ENCODE peak calls at places on chromosomes 12 and 14, in four cellular contexts. E is MM.1S, L is DND-41, X is ovary. F is an unnamed sample.

GRCh38 chr14:102187044-102187443 is 47.3 kb downstream of the WDR20 start:
- DNase-seq in E (no peak), L (no peak), X (no peak), F (no peak)

GRCh38 chr14:74459289-74459946 is 33.4 kb upstream of the SYNDIG1L start:
- DNase-seq in E (no peak), L (peak), X (no peak), F (peak)

GRCh38 chr12:32270818-32271710 is 128.3 kb upstream of the FGD4 start:
- DNase-seq in E (no peak), L (no peak), X (no peak), F (no peak)

GRCh38 chr12:46303039-46303666 is 34.3 kb upstream of the SLC38A1 start:
- DNase-seq in E (peak), L (peak), X (no peak), F (peak)

GRCh38 chr12:102120564-102120873 is 536 bp downstream of the PARPBP start:
- DNase-seq in E (no peak), L (no peak), X (no peak), F (no peak)

GRCh38 chr14:86015916-86016315 is 486.0 kb downstream of the FLRT2 start:
- DNase-seq in E (no peak), L (no peak), X (no peak), F (no peak)

GRCh38 chr12:30914986-30915591 is 11.5 kb upstream of the TSPAN11 start:
- DNase-seq in E (no peak), L (no peak), X (no peak), F (no peak)

GRCh38 chr12:11171953-11172675 is 1.1 kb downstream of the SMIM10L1 start:
- DNase-seq in E (peak), L (no peak), X (no peak), F (no peak)

GRCh38 chr14:64960762-64961276 is 11.3 kb downstream of the RAB15 start:
- DNase-seq in E (no peak), L (no peak), X (no peak), F (no peak)
- TF ChIP-seq CTCF in E (no peak), L (peak), X (no peak), F (no peak)

GRCh38 chr12:8033153-8034044 is 883 bp downstream of the FOXJ2 start:
- DNase-seq in E (peak), L (peak), X (peak), F (peak)
- TF ChIP-seq CTCF in E (no peak), L (no peak), X (no peak), F (no peak)

GRCh38 chr12:78568326-78569020 is 296.1 kb upstream of the SYT1 start:
- DNase-seq in E (no peak), L (no peak), X (no peak), F (no peak)

GRCh38 chr12:78566461-78566860 is 298.1 kb upstream of the SYT1 start:
- DNase-seq in E (no peak), L (no peak), X (no peak), F (no peak)

GRCh38 chr12:78571953-78572352 is 292.6 kb upstream of the SYT1 start:
- DNase-seq in E (no peak), L (no peak), X (no peak), F (no peak)
- TF ChIP-seq CTCF in E (no peak), L (no peak), X (no peak), F (no peak)

GRCh38 chr12:115790526-115790925 is 487.0 kb downstream of the MED13L start:
- DNase-seq in E (no peak), L (no peak), X (no peak), F (no peak)

GRCh38 chr12:115791331-115791730 is 486.2 kb downstream of the MED13L start:
- DNase-seq in E (no peak), L (no peak), X (no peak), F (no peak)

GRCh38 chr12:115785548-115785947 is 491.9 kb downstream of the MED13L start:
- DNase-seq in E (no peak), L (no peak), X (no peak), F (no peak)
- TF ChIP-seq CTCF in E (no peak), L (peak), X (no peak), F (no peak)

DNA sequence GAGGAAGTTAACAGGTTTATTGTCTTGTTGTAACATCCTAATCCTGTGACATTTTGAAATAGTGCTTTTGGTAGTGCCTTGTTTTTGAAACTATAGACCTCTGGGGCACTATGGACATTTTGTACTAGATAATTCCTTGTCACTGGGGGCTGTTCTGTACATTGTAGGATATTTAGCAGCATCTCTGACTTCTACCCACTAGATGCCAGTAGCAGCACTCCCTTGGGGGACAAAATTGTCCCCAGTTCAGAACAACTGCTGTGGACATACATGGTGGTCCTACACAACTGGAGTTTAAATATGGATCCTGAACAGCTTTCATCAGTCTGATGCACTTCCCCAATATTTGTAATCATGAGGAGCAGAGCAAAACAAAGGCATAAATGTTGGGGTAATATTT is 264.7 kb downstream of the RAD51B start:
- DNase-seq in E (no peak), L (no peak), X (no peak), F (no peak)
- TF ChIP-seq CTCF in E (no peak), L (no peak), X (no peak), F (no peak)

DNA sequence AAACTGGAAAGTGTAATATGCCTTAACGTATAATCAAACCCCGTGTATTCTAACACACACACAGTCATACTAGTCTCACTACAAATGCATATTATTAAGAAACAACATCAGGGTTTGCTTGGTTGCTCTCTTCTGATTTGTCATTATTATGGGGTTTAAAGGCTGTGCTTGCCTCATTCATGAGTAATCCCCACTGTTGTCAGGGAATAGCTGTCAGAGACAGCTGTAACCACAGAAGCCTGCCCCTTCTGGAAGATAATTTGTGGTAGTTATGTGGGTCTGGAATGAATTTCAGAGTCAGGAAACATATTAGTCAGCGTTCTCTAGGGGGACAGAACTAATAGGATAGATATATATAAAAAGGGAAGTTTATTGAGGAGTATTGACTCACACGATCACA is 456.9 kb upstream of the TMEM132C start:
- DNase-seq in E (no peak), L (no peak), X (no peak), F (no peak)
- TF ChIP-seq CTCF in E (no peak), L (no peak), X (no peak), F (no peak)

DNA sequence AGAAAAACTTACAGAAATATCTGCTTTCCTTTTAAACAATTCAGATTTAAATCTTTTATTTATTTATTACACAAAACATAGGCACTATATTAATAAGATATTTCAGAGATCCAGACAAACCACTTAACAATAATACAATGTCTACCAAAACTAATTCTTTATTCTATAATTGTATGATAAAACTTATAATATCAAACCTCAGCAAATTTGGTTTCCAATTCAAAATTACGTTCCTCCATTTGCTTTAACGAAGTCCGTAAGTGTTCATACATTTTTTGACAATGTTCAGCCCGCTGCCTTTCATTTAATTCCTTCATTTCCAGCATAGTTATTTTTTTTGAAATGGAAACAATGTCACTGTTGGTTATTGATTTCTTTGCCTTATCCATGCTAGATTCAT is 48.3 kb downstream of the CEP290 start:
- DNase-seq in E (no peak), L (no peak), X (no peak), F (no peak)
- TF ChIP-seq CTCF in E (no peak), L (no peak), X (no peak), F (no peak)

DNA sequence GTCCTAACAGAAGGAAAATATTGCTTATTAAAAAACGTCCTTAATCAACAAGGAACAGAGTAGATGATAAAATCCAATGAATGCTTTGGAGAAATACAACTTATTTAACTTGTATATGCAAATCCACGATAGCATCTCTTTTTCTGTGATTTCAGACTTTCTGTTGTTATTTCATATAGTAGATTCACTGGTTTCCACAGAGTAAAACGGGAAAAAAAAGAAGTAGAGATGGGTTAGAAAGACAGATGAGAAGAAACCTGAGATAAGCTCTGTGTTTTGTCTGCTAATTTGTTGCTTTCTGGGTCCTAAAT is 447.7 kb downstream of the RERGL start:
- DNase-seq in E (no peak), L (no peak), X (no peak), F (no peak)
- TF ChIP-seq CTCF in E (no peak), L (no peak), X (no peak), F (peak)

GRCh38 chr12:3797649-3798048 is 44.7 kb upstream of the CRACR2A start:
- DNase-seq in E (no peak), L (no peak), X (no peak), F (no peak)
- TF ChIP-seq CTCF in E (no peak), L (no peak), X (no peak), F (no peak)

GRCh38 chr14:61188936-61189808 is 92.0 kb downstream of the TMEM30B start:
- DNase-seq in E (no peak), L (no peak), X (peak), F (peak)
- TF ChIP-seq CTCF in E (peak), L (no peak), X (no peak), F (no peak)